ENCODE peak calls at places on chromosomes 6 and 20, in four cellular contexts. One of them, this sample, is unnamed.

GRCh38 chr6:112851141-112851540 is 504.0 kb downstream of the RFPL4B start:
- DNase-seq in HFF-Myc: no peak
- DNase-seq in stimulated activated CD4-positive, alpha-beta T cell treated with anti-CD3 and anti-CD28 coated beads, TNF-alpha, amount 100 ng/mL, for 48 hours: no peak
- DNase-seq in lower lobe of right lung: no peak
- DNase-seq in this sample: no peak

GRCh38 chr6:45072673-45073072 is 255.5 kb upstream of the RUNX2 start:
- DNase-seq in lower lobe of right lung: no peak
- DNase-seq in HFF-Myc: no peak
- DNase-seq in stimulated activated CD4-positive, alpha-beta T cell treated with anti-CD3 and anti-CD28 coated beads, TNF-alpha, amount 100 ng/mL, for 48 hours: no peak
- DNase-seq in this sample: no peak

GRCh38 chr20:57439432-57439831 is 48.2 kb downstream of the RBM38 start:
- DNase-seq in stimulated activated CD4-positive, alpha-beta T cell treated with anti-CD3 and anti-CD28 coated beads, TNF-alpha, amount 100 ng/mL, for 48 hours: no peak
- DNase-seq in HFF-Myc: no peak
- DNase-seq in lower lobe of right lung: peak; percentile 90
- DNase-seq in this sample: no peak

GRCh38 chr20:2394411-2395055 is 13.8 kb downstream of the TGM6 start:
- DNase-seq in lower lobe of right lung: no peak
- DNase-seq in stimulated activated CD4-positive, alpha-beta T cell treated with anti-CD3 and anti-CD28 coated beads, TNF-alpha, amount 100 ng/mL, for 48 hours: no peak
- DNase-seq in HFF-Myc: no peak
- DNase-seq in this sample: no peak

GRCh38 chr6:14984454-14984853 is 261.4 kb upstream of the JARID2 start:
- DNase-seq in HFF-Myc: no peak
- DNase-seq in stimulated activated CD4-positive, alpha-beta T cell treated with anti-CD3 and anti-CD28 coated beads, TNF-alpha, amount 100 ng/mL, for 48 hours: no peak
- DNase-seq in lower lobe of right lung: peak; percentile 53
- DNase-seq in this sample: no peak

GRCh38 chr6:63509652-63510352 is 62.5 kb upstream of the LOC128125822 start:
- DNase-seq in stimulated activated CD4-positive, alpha-beta T cell treated with anti-CD3 and anti-CD28 coated beads, TNF-alpha, amount 100 ng/mL, for 48 hours: no peak
- DNase-seq in HFF-Myc: no peak
- DNase-seq in lower lobe of right lung: no peak
- DNase-seq in this sample: no peak

GRCh38 chr6:73017473-73017872 is 207.8 kb downstream of the KHDC1L start:
- DNase-seq in stimulated activated CD4-positive, alpha-beta T cell treated with anti-CD3 and anti-CD28 coated beads, TNF-alpha, amount 100 ng/mL, for 48 hours: no peak
- DNase-seq in lower lobe of right lung: no peak
- DNase-seq in HFF-Myc: no peak
- DNase-seq in this sample: no peak

GRCh38 chr6:75751443-75751842 is 2.4 kb downstream of the MYO6 start:
- DNase-seq in HFF-Myc: no peak
- DNase-seq in stimulated activated CD4-positive, alpha-beta T cell treated with anti-CD3 and anti-CD28 coated beads, TNF-alpha, amount 100 ng/mL, for 48 hours: no peak
- DNase-seq in lower lobe of right lung: no peak
- DNase-seq in this sample: no peak

GRCh38 chr20:33305591-33306057 is 22.6 kb downstream of the BPIFB1 start:
- DNase-seq in lower lobe of right lung: no peak
- DNase-seq in stimulated activated CD4-positive, alpha-beta T cell treated with anti-CD3 and anti-CD28 coated beads, TNF-alpha, amount 100 ng/mL, for 48 hours: no peak
- DNase-seq in HFF-Myc: no peak
- DNase-seq in this sample: no peak

GRCh38 chr20:32681175-32682084 is 7.7 kb upstream of the C20orf203 start:
- DNase-seq in lower lobe of right lung: no peak
- DNase-seq in stimulated activated CD4-positive, alpha-beta T cell treated with anti-CD3 and anti-CD28 coated beads, TNF-alpha, amount 100 ng/mL, for 48 hours: no peak
- DNase-seq in HFF-Myc: no peak
- DNase-seq in this sample: peak; percentile 55

GRCh38 chr6:32501016-32501415 is 29.1 kb downstream of the HLA-DRB5 start:
- DNase-seq in stimulated activated CD4-positive, alpha-beta T cell treated with anti-CD3 and anti-CD28 coated beads, TNF-alpha, amount 100 ng/mL, for 48 hours: no peak
- DNase-seq in HFF-Myc: no peak
- DNase-seq in lower lobe of right lung: no peak
- DNase-seq in this sample: no peak